ENCODE peak calls at places on chromosomes 4 and X, in eight cellular contexts. E is fibroblast of lung, Q is HepG2, F is astrocyte, N is GM23248, J is HCT116, C is GM23338, S is neural progenitor cell. P is an unnamed sample. For H3K27me3, the result is how much of the 10 kb centered on the place peaks cover.

GRCh38 chr4:110310795-110311194 is 112.4 kb upstream of the ELOVL6 start:
- DNase-seq in E (no peak), Q (no peak), F (no peak), N (no peak), J (no peak), C (no peak), S (no peak), P (no peak)

GRCh38 chr4:158036998-158037397 is 135.8 kb downstream of the GASK1B start:
- DNase-seq in E (no peak), Q (peak), F (no peak), N (no peak), J (no peak), C (no peak), S (no peak), P (no peak)

GRCh38 chrX:71111141-71111843 is at the start of gene IL2RG:
- DNase-seq in E (no peak), Q (no peak), F (no peak), N (no peak), J (no peak), C (no peak), S (no peak), P (peak)

GRCh38 chr4:174273960-174274359 is 9.5 kb downstream of the FBXO8 start:
- DNase-seq in E (no peak), Q (no peak), F (no peak), N (no peak), J (no peak), C (no peak), S (no peak), P (no peak)

GRCh38 chr4:122747883-122748282 is 15.4 kb downstream of the BBS12 start:
- DNase-seq in E (peak), Q (no peak), F (peak), N (peak), J (no peak), C (no peak), S (no peak), P (no peak)

GRCh38 chr4:37749398-37749988 is 63.3 kb upstream of the RELL1 start:
- DNase-seq in E (no peak), Q (no peak), F (no peak), N (no peak), J (no peak), C (no peak), S (no peak), P (no peak)

GRCh38 chrX:74925210-74926088 is at the start of gene NEXMIF:
- DNase-seq in E (peak), Q (peak), F (peak), N (peak), J (no peak), C (peak), S (peak), P (peak)

GRCh38 chr4:39312821-39313220 is 53.3 kb downstream of the RFC1 start:
- DNase-seq in E (no peak), Q (no peak), F (no peak), N (no peak), J (no peak), C (no peak), S (no peak), P (no peak)

GRCh38 chrX:16778545-16778944 is 7.7 kb upstream of the TXLNG start:
- DNase-seq in E (no peak), Q (peak), F (no peak), N (peak), J (no peak), C (no peak), S (no peak), P (no peak)

GRCh38 chr4:142121951-142122350 is 485.6 kb downstream of the IL15 start:
- DNase-seq in E (no peak), Q (no peak), F (no peak), N (peak), J (no peak), C (no peak), S (no peak), P (no peak)

GRCh38 chrX:40300286-40300890 is 202.6 kb upstream of the BCOR start:
- DNase-seq in E (no peak), Q (peak), F (no peak), N (no peak), J (no peak), C (no peak), S (peak), P (no peak)

GRCh38 chr4:1222036-1222789 is 26.7 kb downstream of the CTBP1 start:
- DNase-seq in E (no peak), Q (no peak), F (no peak), N (no peak), J (no peak), C (no peak), S (no peak), P (no peak)

GRCh38 chr4:175703956-175704600 is 108.0 kb downstream of the GPM6A start:
- DNase-seq in E (no peak), Q (no peak), F (no peak), N (no peak), J (no peak), C (no peak), S (no peak), P (no peak)

GRCh38 chr4:70651864-70652506 is 14.3 kb downstream of the JCHAIN start:
- DNase-seq in E (peak), Q (peak), F (peak), N (peak), J (peak), C (peak), S (peak), P (peak)

GRCh38 chrX:35115205-35115604 is 172.6 kb downstream of the FAM47B start:
- DNase-seq in E (peak), Q (no peak), F (peak), N (peak), J (no peak), C (no peak), S (no peak), P (no peak)

GRCh38 chr4:125703443-125703842 is 388.7 kb downstream of the FAT4 start:
- DNase-seq in E (peak), Q (no peak), F (peak), N (peak), J (no peak), C (no peak), S (no peak), P (no peak)

GRCh38 chr4:79574741-79575451 is 166.9 kb upstream of the GK2 start:
- DNase-seq in E (no peak), Q (no peak), F (no peak), N (no peak), J (no peak), C (no peak), S (no peak), P (no peak)

GRCh38 chrX:23901065-23901464 is 6.7 kb downstream of the APOO start:
- DNase-seq in E (peak), Q (peak), F (peak), N (peak), J (peak), C (no peak), S (no peak), P (no peak)

GRCh38 chr4:151195801-151196200 is 81.2 kb upstream of the PRSS48 start:
- DNase-seq in E (peak), Q (no peak), F (peak), N (peak), J (no peak), C (no peak), S (no peak), P (no peak)

GRCh38 chr4:126172126-126172525 is 857.4 kb downstream of the FAT4 start:
- DNase-seq in E (no peak), Q (no peak), F (no peak), N (no peak), J (no peak), C (no peak), S (no peak), P (no peak)

GRCh38 chrX:120380699-120381098 is 18.8 kb downstream of the ATP1B4 start:
- DNase-seq in E (no peak), Q (peak), F (no peak), N (peak), J (peak), C (peak), S (peak), P (peak)

GRCh38 chr4:74378573-74378972 is 13.6 kb downstream of the EREG start:
- DNase-seq in E (peak), Q (no peak), F (peak), N (peak), J (no peak), C (no peak), S (no peak), P (no peak)

GRCh38 chrX:123590842-123591491 is 141.9 kb downstream of the THOC2 start:
- DNase-seq in E (peak), Q (peak), F (peak), N (peak), J (no peak), C (no peak), S (no peak), P (no peak)

GRCh38 chrX:103710609-103711008 is at the start of gene TMEM31:
- DNase-seq in E (no peak), Q (no peak), F (no peak), N (no peak), J (no peak), C (no peak), S (no peak), P (no peak)

GRCh38 chrX:18422325-18422724 is 3.1 kb upstream of the CDKL5 start:
- DNase-seq in E (peak), Q (no peak), F (peak), N (peak), J (no peak), C (no peak), S (no peak), P (no peak)

GRCh38 chr4:79227896-79228295 is 98.0 kb downstream of the NAA11 start:
- DNase-seq in E (no peak), Q (no peak), F (no peak), N (no peak), J (no peak), C (no peak), S (no peak), P (no peak)

GRCh38 chr4:168879178-168879577 is 130.9 kb downstream of the CBR4 start:
- DNase-seq in E (no peak), Q (no peak), F (no peak), N (no peak), J (no peak), C (no peak), S (no peak), P (no peak)

GRCh38 chr4:88138561-88138960 is 19.9 kb downstream of the ABCG2 start:
- DNase-seq in E (peak), Q (no peak), F (peak), N (peak), J (no peak), C (no peak), S (no peak), P (no peak)

GRCh38 chr4:183758735-183759447 is 99.8 kb downstream of the TRAPPC11 start:
- DNase-seq in E (no peak), Q (no peak), F (no peak), N (no peak), J (no peak), C (peak), S (peak), P (no peak)

DNA sequence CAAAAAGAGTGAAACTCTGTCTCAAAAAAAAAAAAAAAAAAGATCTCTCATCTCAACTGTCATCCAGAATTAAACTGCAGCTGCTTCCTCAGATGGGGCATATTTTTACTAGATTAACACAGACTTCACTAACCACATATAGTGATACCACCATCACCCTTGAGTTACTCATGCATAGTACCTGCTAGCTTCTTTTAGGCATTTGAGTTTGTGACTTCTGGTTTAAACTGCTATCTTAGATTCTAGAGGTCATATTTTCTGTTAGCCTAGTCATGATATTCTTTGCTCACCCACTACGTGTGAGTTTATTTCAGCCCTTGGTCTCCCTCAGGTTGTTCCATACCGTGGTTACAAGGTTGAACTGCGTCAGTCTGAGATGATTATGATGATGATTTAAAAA is 154.9 kb upstream of the BMP3 start:
- DNase-seq in E (no peak), Q (no peak), F (no peak), N (no peak), J (no peak), C (no peak), S (no peak), P (no peak)
- H3K4me2 ChIP-seq in E (no peak), Q (no peak), F (no peak), N (no peak), J (no peak), C (no peak), S (no peak), P (no peak)

DNA sequence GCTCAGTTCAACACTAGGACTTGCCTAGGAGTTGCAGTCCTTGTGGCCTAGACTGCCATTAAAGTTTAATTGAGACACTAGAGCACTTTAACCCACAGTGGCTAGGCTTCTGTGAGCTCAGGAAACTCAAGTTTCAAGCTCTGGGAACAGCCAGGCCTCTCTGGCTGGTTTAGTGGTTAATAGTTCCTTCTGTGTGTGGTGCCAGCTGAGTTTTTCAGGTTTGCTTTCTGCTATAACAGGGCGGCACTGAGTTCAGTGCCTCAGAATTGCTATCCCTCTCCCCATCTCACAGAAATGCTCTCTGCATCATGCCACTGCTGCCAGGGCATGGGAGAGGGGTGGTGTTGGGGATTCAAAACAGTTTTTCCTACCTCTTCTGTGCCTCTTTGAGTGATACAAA is 15.9 kb downstream of the MMAA start:
- DNase-seq in E (no peak), Q (no peak), F (no peak), N (no peak), J (no peak), C (no peak), S (no peak), P (no peak)
- H3K27me3 ChIP-seq in E (under half), Q (under half), F (under half), N (under half), J (under half), C (under half), S (under half), P (under half)

GRCh38 chr4:83890816-83891215 is 354.9 kb downstream of the GPAT3 start:
- DNase-seq in E (peak), Q (no peak), F (peak), N (peak), J (no peak), C (no peak), S (no peak), P (no peak)
- H3K4me2 ChIP-seq in E (no peak), Q (no peak), F (peak), N (no peak), J (peak), C (no peak), S (no peak), P (no peak)

DNA sequence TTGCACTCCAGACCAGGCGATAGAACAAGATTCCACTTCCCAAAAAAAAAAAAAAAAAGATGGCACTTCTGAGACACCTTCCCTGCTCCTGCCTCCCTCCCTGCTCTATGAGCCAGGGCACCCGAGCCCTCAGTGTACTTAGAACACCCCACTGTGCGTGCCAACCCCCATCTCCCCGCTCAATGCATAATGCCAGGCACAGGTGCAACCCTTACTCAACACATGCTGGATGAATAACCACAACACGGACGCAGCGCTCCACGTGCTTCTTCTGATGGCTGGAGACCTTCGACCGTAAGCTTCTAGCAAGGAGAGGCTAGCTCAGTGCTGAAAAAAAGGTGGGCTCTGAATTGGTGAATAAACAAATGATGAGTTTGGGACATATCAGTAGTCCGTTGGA is 19.9 kb upstream of the IRAK1 start:
- DNase-seq in E (no peak), Q (no peak), F (no peak), N (no peak), J (no peak), C (no peak), S (no peak), P (no peak)
- H3K27me3 ChIP-seq in E (under half), Q (under half), F (under half), N (under half), J (under half), C (under half), S (under half), P (under half)

DNA sequence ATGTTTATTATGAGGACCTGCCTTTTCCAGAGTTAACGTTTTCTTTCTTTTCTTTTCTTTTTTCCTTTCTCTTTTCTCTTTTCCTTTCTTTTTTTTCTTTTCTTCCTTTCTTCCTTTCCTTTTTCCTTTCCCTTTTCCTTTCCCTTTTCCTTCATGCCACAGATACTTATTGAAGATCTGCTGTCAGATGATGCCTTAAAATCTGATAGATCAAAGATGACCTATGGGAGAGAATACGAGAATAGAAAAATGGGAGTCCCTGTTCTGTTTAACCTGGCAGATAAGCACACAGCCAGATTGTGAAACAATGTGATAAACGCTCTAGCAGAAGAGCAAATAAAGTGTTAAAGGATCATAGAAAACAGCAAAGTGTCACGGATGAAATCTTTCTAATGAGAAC is 38.9 kb downstream of the AFF1 start:
- DNase-seq in E (no peak), Q (peak), F (no peak), N (no peak), J (no peak), C (no peak), S (no peak), P (no peak)
- H3K4me2 ChIP-seq in E (no peak), Q (peak), F (no peak), N (no peak), J (no peak), C (peak), S (no peak), P (no peak)

P was measured in DND-41.